ENCODE peak calls at places on chromosomes 1 and 21, in four cellular contexts. V, G, S and A are unnamed samples. For H3K36me3, the result is how much of the 10 kb centered on the place peaks cover.

GRCh38 chr1:211126622-211127021 is 7.3 kb downstream of the KCNH1 start:
- DNase-seq in V (no peak), G (no peak), S (no peak), A (no peak)

GRCh38 chr1:151251656-151252470 is 2.7 kb upstream of the PSMD4 start:
- DNase-seq in V (peak), G (peak), S (peak), A (peak)

GRCh38 chr1:152071123-152071522 is 17.7 kb downstream of the TCHHL1 start:
- DNase-seq in V (no peak), G (no peak), S (no peak), A (no peak)

GRCh38 chr1:162248854-162249535 is 127.7 kb downstream of the SPATA46 start:
- DNase-seq in V (no peak), G (no peak), S (no peak), A (no peak)

GRCh38 chr1:153728305-153729066 is 636 bp downstream of the INTS3 start:
- DNase-seq in V (peak), G (no peak), S (peak), A (no peak)

GRCh38 chr1:148388260-148389026 is 94.7 kb downstream of the PPIAL4G start:
- DNase-seq in V (peak), G (peak), S (peak), A (peak)

GRCh38 chr1:227884370-227885134 is 63.2 kb downstream of the WNT9A start:
- DNase-seq in V (no peak), G (no peak), S (no peak), A (no peak)

GRCh38 chr1:174818951-174819350 is 180.8 kb upstream of the CACYBP start:
- DNase-seq in V (no peak), G (no peak), S (peak), A (no peak)

GRCh38 chr1:64701886-64702285 is 43.0 kb upstream of the RAVER2 start:
- DNase-seq in V (no peak), G (no peak), S (no peak), A (no peak)

GRCh38 chr1:178962853-178963810 is 62.6 kb upstream of the FAM20B start:
- DNase-seq in V (no peak), G (no peak), S (no peak), A (no peak)

GRCh38 chr21:36022704-36023103 is 37.6 kb downstream of the SETD4 start:
- DNase-seq in V (no peak), G (no peak), S (peak), A (no peak)

GRCh38 chr1:36099681-36100341 is 11.1 kb downstream of the ADPRS start:
- DNase-seq in V (peak), G (peak), S (peak), A (peak)

GRCh38 chr1:89659322-89660061 is 26.6 kb downstream of the LRRC8C start:
- DNase-seq in V (no peak), G (no peak), S (no peak), A (no peak)

GRCh38 chr1:112722601-112723510 is 7.7 kb upstream of the PPM1J start:
- DNase-seq in V (no peak), G (no peak), S (no peak), A (no peak)

GRCh38 chr1:76203132-76203531 is 128.6 kb downstream of the ST6GALNAC3 start:
- DNase-seq in V (no peak), G (no peak), S (no peak), A (no peak)

GRCh38 chr1:153963850-153964331 is 554 bp upstream of the SLC39A1 start:
- DNase-seq in V (no peak), G (no peak), S (peak), A (no peak)

GRCh38 chr21:44263768-44264167 is 2.1 kb upstream of the DNMT3L start:
- DNase-seq in V (no peak), G (no peak), S (no peak), A (no peak)

GRCh38 chr21:33025106-33025470 is 647 bp upstream of the OLIG2 start:
- DNase-seq in V (no peak), G (no peak), S (no peak), A (no peak)

GRCh38 chr1:98839840-98840239 is 164.8 kb downstream of the PLPPR5 start:
- DNase-seq in V (no peak), G (no peak), S (peak), A (no peak)

GRCh38 chr1:66013371-66013770 is 220.7 kb downstream of the PDE4B start:
- DNase-seq in V (no peak), G (no peak), S (no peak), A (no peak)

GRCh38 chr1:172398193-172398592 is 22.3 kb upstream of the C1orf105 start:
- DNase-seq in V (peak), G (no peak), S (no peak), A (peak)

GRCh38 chr1:40661678-40662077 is 3.8 kb downstream of the RIMS3 start:
- DNase-seq in V (no peak), G (no peak), S (no peak), A (no peak)

GRCh38 chr1:119462964-119463363 is 44.0 kb upstream of the HSD3B1 start:
- DNase-seq in V (no peak), G (no peak), S (no peak), A (no peak)

GRCh38 chr1:184753608-184754478 is 815 bp downstream of the EDEM3 start:
- DNase-seq in V (peak), G (peak), S (peak), A (peak)

DNA sequence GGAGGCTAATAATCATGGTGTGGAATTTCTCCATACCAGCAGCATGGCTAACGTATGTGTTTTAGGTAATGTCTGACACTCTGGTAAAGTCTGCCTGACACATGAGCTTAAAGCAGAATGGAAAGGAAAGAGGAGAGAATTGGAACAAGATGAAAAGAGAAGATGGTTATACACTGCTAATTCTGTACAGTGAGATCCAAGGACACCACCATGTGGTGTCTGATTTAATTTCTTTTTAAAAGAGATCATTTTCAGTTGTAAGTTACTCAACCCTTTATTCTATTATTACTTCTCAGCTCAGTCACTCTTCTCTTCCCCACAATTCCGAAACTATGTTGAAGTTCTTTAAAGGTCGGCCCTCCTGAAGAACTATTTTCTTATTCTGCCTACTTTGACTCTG is 15.6 kb downstream of the PRKAB2 start:
- DNase-seq in V (no peak), G (no peak), S (no peak), A (no peak)
- H3K4me3 ChIP-seq in V (no peak), G (no peak), S (no peak), A (no peak)

DNA sequence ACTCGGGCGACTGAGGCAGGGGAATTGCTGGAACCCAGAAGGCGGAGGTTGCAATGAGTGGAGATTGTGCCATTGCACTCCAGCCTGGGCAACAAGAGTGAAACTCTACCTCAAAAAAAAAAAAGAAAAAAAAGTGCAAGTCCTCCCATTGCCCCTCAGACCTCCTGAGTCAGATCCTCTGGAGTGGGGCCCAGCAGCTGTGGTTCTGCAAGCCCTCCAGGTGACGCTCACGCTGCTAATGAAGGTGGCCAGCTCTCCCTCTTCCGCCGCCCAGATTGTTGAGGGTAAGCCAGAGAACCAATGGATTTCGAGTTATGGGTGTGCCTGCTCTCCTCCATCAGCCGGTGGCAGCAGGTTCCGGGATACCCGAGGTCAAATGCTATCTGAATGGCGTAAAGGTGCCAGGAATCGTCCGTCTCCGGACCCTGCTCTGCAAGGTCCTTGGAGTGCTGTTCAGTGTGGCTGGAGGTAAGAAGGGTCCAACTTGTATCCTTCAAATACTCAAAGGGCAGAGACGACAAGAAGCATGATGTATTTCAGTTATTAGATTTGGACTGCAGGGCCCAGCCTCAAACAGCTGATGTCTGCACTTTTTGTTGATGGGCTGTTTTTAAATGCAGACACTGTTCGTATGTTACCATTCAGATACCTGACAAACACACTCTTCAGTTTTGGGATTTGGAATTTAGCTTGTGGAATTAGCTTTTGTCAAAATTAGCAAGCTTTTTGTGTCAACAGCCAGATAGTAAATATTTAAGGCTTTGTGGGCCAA is 17.6 kb downstream of the CLCN6 start:
- DNase-seq in V (no peak), G (no peak), S (no peak), A (no peak)
- H3K36me3 ChIP-seq in V (half or more), G (under half), S (under half), A (under half)

GRCh38 chr1:103197266-103197665 is 88.9 kb upstream of the COL11A1 start:
- DNase-seq in V (no peak), G (no peak), S (peak), A (no peak)

GRCh38 chr1:103198996-103199395 is 90.7 kb upstream of the COL11A1 start:
- DNase-seq in V (no peak), G (no peak), S (no peak), A (no peak)

GRCh38 chr1:103194060-103194459 is 85.7 kb upstream of the COL11A1 start:
- DNase-seq in V (no peak), G (no peak), S (no peak), A (no peak)

GRCh38 chr1:103198076-103198475 is 89.8 kb upstream of the COL11A1 start:
- DNase-seq in V (no peak), G (no peak), S (no peak), A (no peak)
- H3K4me3 ChIP-seq in V (no peak), G (no peak), S (no peak), A (no peak)

DNA sequence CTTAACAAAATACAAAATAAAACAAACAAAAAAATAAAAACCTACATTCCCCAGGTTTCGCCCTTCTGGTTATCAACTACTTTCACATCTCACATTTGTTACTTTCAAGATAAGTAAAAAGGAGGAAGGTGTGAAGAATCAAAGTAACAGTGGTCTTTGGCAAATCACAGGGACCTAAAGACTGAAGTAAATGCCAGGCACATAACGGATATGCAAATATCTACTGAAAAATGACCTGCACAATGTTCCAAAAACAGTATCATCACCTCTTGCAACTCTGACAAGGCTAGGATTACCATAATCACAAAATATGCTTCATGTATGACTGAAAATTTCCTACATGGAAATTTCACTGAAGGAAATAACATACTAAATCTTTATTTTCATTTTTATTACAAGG is 29.3 kb downstream of the COP1 start:
- DNase-seq in V (no peak), G (no peak), S (no peak), A (peak)
- H3K36me3 ChIP-seq in V (under half), G (under half), S (under half), A (under half)

DNA sequence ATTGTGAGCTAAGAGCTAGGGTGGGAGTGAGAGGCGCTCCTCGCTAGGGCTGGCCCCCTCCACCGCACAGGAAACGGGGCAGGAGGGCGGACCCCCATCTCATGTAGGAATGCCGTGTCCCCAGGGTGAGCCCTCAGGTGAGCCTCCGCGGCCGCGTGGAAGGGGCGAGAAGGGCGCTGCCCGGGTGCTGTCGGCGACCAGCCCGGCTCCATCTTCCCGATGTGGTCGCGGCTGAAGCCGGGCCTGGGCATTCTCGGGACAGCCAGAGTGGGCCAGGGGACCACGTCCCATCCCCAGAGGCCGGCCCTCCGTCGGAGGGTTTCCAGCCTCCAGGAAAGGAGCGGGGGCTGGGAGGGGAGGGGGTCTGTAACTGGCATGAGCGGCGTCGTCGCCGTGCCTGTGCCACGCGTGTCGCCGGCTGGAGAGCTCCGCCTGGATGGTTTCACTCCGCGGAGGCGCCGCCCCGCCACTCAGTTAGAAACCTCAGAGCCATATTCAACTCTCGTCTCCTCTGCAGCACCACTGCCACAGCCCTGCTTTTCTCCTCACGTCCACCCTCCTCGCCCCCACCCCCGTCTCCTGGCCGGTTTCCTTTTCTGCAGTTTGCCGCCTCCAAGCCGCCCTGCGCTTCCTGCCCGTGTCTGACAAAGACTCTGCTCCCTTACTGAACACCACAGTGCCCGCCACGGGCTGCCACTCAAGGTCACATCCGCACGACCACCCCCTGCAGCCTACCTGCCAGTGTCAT is at the start of gene TMEM269:
- DNase-seq in V (no peak), G (peak), S (no peak), A (no peak)
- H3K4me3 ChIP-seq in V (peak), G (peak), S (peak), A (no peak)